ENCODE peak calls at places on chromosome 14, in nine cellular contexts. One of them, this sample, is unnamed.
A peak's percentile ranks its signal among the peaks of the same experiment; 100 is the strongest.

GRCh38 chr14:96285667-96286066 is 29.7 kb downstream of the BDKRB1 start:
- DNase-seq in dermis microvascular lymphatic vessel endothelial cell: no peak
- DNase-seq in BJ: no peak
- DNase-seq in head of caudate nucleus: no peak
- DNase-seq in HEK293T: no peak
- DNase-seq in OCI-M1: no peak
- DNase-seq in HepG2: no peak
- DNase-seq in left lobe of liver: peak; percentile 81
- DNase-seq in BE2C: peak; percentile 89
- DNase-seq in this sample: no peak

GRCh38 chr14:21014761-21015190 is 10.1 kb downstream of the NDRG2 start:
- DNase-seq in dermis microvascular lymphatic vessel endothelial cell: peak; percentile 76
- DNase-seq in BJ: no peak
- DNase-seq in head of caudate nucleus: peak; percentile 94
- DNase-seq in HEK293T: peak; percentile 79
- DNase-seq in OCI-M1: peak; percentile 90
- DNase-seq in HepG2: peak; percentile 94
- DNase-seq in left lobe of liver: peak; percentile 86
- DNase-seq in BE2C: peak; percentile 90
- DNase-seq in this sample: no peak

GRCh38 chr14:63840981-63841380 is 11.8 kb upstream of the SYNE2 start:
- DNase-seq in dermis microvascular lymphatic vessel endothelial cell: no peak
- DNase-seq in BJ: no peak
- DNase-seq in head of caudate nucleus: no peak
- DNase-seq in HEK293T: no peak
- DNase-seq in OCI-M1: no peak
- DNase-seq in HepG2: peak; percentile 44
- DNase-seq in left lobe of liver: no peak
- DNase-seq in BE2C: peak; percentile 53
- DNase-seq in this sample: no peak

GRCh38 chr14:93712838-93713724 is 75.2 kb downstream of the PRIMA1 start:
- DNase-seq in dermis microvascular lymphatic vessel endothelial cell: no peak
- DNase-seq in BJ: no peak
- DNase-seq in head of caudate nucleus: peak; percentile 57
- DNase-seq in HEK293T: no peak
- DNase-seq in OCI-M1: no peak
- DNase-seq in HepG2: no peak
- DNase-seq in left lobe of liver: no peak
- DNase-seq in BE2C: no peak
- DNase-seq in this sample: no peak

GRCh38 chr14:102088012-102088792 is 1.4 kb upstream of the HSP90AA1 start:
- DNase-seq in dermis microvascular lymphatic vessel endothelial cell: peak; percentile 63
- DNase-seq in BJ: no peak
- DNase-seq in head of caudate nucleus: peak; percentile 64
- DNase-seq in HEK293T: no peak
- DNase-seq in OCI-M1: no peak
- DNase-seq in HepG2: no peak
- DNase-seq in left lobe of liver: peak; percentile 63
- DNase-seq in BE2C: no peak
- DNase-seq in this sample: peak; percentile 80

GRCh38 chr14:87615822-87616679 is 376.9 kb downstream of the GALC start:
- DNase-seq in dermis microvascular lymphatic vessel endothelial cell: no peak
- DNase-seq in BJ: no peak
- DNase-seq in head of caudate nucleus: peak; percentile 72
- DNase-seq in HEK293T: peak; percentile 56
- DNase-seq in OCI-M1: peak; percentile 68
- DNase-seq in HepG2: peak; percentile 44
- DNase-seq in left lobe of liver: no peak
- DNase-seq in BE2C: peak; percentile 57
- DNase-seq in this sample: no peak

GRCh38 chr14:92613008-92613658 is 99.6 kb downstream of the RIN3 start:
- DNase-seq in dermis microvascular lymphatic vessel endothelial cell: no peak
- DNase-seq in BJ: no peak
- DNase-seq in head of caudate nucleus: peak; percentile 33
- DNase-seq in HEK293T: peak; percentile 71
- DNase-seq in OCI-M1: peak; percentile 50
- DNase-seq in HepG2: peak; percentile 20
- DNase-seq in left lobe of liver: no peak
- DNase-seq in BE2C: peak; percentile 57
- DNase-seq in this sample: no peak

GRCh38 chr14:104152686-104153398 is 14.5 kb downstream of the KIF26A start:
- DNase-seq in dermis microvascular lymphatic vessel endothelial cell: no peak
- DNase-seq in BJ: no peak
- DNase-seq in head of caudate nucleus: no peak
- DNase-seq in HEK293T: no peak
- DNase-seq in OCI-M1: no peak
- DNase-seq in HepG2: no peak
- DNase-seq in left lobe of liver: no peak
- DNase-seq in BE2C: no peak
- DNase-seq in this sample: no peak

GRCh38 chr14:96090441-96091148 is 51.4 kb downstream of the C14orf132 start:
- DNase-seq in dermis microvascular lymphatic vessel endothelial cell: no peak
- DNase-seq in BJ: no peak
- DNase-seq in head of caudate nucleus: peak; percentile 56
- DNase-seq in HEK293T: no peak
- DNase-seq in OCI-M1: no peak
- DNase-seq in HepG2: no peak
- DNase-seq in left lobe of liver: peak; percentile 27
- DNase-seq in BE2C: peak; percentile 99
- DNase-seq in this sample: peak; percentile 87

GRCh38 chr14:83520837-83521236 is 1987.2 kb upstream of the SEL1L start:
- DNase-seq in dermis microvascular lymphatic vessel endothelial cell: no peak
- DNase-seq in BJ: peak; percentile 19
- DNase-seq in head of caudate nucleus: no peak
- DNase-seq in HEK293T: no peak
- DNase-seq in OCI-M1: no peak
- DNase-seq in HepG2: no peak
- DNase-seq in left lobe of liver: no peak
- DNase-seq in BE2C: peak; percentile 28
- DNase-seq in this sample: no peak

GRCh38 chr14:95577067-95577800 is 42.4 kb downstream of the GLRX5 start:
- DNase-seq in dermis microvascular lymphatic vessel endothelial cell: no peak
- DNase-seq in BJ: no peak
- DNase-seq in head of caudate nucleus: no peak
- DNase-seq in HEK293T: no peak
- DNase-seq in OCI-M1: no peak
- DNase-seq in HepG2: no peak
- DNase-seq in left lobe of liver: no peak
- DNase-seq in BE2C: no peak
- DNase-seq in this sample: no peak

GRCh38 chr14:31024577-31025334 is 693 bp upstream of the AP4S1 start:
- DNase-seq in dermis microvascular lymphatic vessel endothelial cell: no peak
- DNase-seq in BJ: no peak
- DNase-seq in head of caudate nucleus: no peak
- DNase-seq in HEK293T: no peak
- DNase-seq in OCI-M1: peak; percentile 42
- DNase-seq in HepG2: no peak
- DNase-seq in left lobe of liver: no peak
- DNase-seq in BE2C: no peak
- DNase-seq in this sample: no peak

GRCh38 chr14:20969336-20969735 is 14.0 kb downstream of the RNASE2 start:
- DNase-seq in dermis microvascular lymphatic vessel endothelial cell: no peak
- DNase-seq in BJ: no peak
- DNase-seq in head of caudate nucleus: no peak
- DNase-seq in HEK293T: no peak
- DNase-seq in OCI-M1: no peak
- DNase-seq in HepG2: no peak
- DNase-seq in left lobe of liver: no peak
- DNase-seq in BE2C: no peak
- DNase-seq in this sample: no peak

GRCh38 chr14:51487848-51488247 is 163.9 kb upstream of the FRMD6 start:
- DNase-seq in dermis microvascular lymphatic vessel endothelial cell: no peak
- DNase-seq in BJ: no peak
- DNase-seq in head of caudate nucleus: no peak
- DNase-seq in HEK293T: no peak
- DNase-seq in OCI-M1: peak; percentile 56
- DNase-seq in HepG2: no peak
- DNase-seq in left lobe of liver: no peak
- DNase-seq in BE2C: no peak
- DNase-seq in this sample: no peak

GRCh38 chr14:105484069-105484996 is 2.4 kb upstream of the CRIP1 start:
- DNase-seq in dermis microvascular lymphatic vessel endothelial cell: peak; percentile 88
- DNase-seq in BJ: no peak
- DNase-seq in head of caudate nucleus: no peak
- DNase-seq in HEK293T: no peak
- DNase-seq in OCI-M1: no peak
- DNase-seq in HepG2: no peak
- DNase-seq in left lobe of liver: no peak
- DNase-seq in BE2C: no peak
- DNase-seq in this sample: peak; percentile 77

GRCh38 chr14:102819176-102819628 is 42.0 kb downstream of the TRAF3 start:
- DNase-seq in dermis microvascular lymphatic vessel endothelial cell: no peak
- DNase-seq in BJ: no peak
- DNase-seq in head of caudate nucleus: no peak
- DNase-seq in HEK293T: no peak
- DNase-seq in OCI-M1: no peak
- DNase-seq in HepG2: peak; percentile 77
- DNase-seq in left lobe of liver: no peak
- DNase-seq in BE2C: no peak
- DNase-seq in this sample: no peak

GRCh38 chr14:105139831-105140239 is 28.7 kb downstream of the JAG2 start:
- DNase-seq in dermis microvascular lymphatic vessel endothelial cell: no peak
- DNase-seq in BJ: no peak
- DNase-seq in head of caudate nucleus: no peak
- DNase-seq in HEK293T: no peak
- DNase-seq in OCI-M1: no peak
- DNase-seq in HepG2: no peak
- DNase-seq in left lobe of liver: no peak
- DNase-seq in BE2C: no peak
- DNase-seq in this sample: no peak

GRCh38 chr14:94689985-94690400 is 77.8 kb downstream of the SERPINA3 start:
- DNase-seq in dermis microvascular lymphatic vessel endothelial cell: no peak
- DNase-seq in BJ: no peak
- DNase-seq in head of caudate nucleus: no peak
- DNase-seq in HEK293T: no peak
- DNase-seq in OCI-M1: no peak
- DNase-seq in HepG2: no peak
- DNase-seq in left lobe of liver: no peak
- DNase-seq in BE2C: no peak
- DNase-seq in this sample: no peak

GRCh38 chr14:91947196-91948184 is at the start of gene FBLN5:
- DNase-seq in dermis microvascular lymphatic vessel endothelial cell: no peak
- DNase-seq in BJ: peak; percentile 82
- DNase-seq in head of caudate nucleus: peak; percentile 46
- DNase-seq in HEK293T: peak; percentile 41
- DNase-seq in OCI-M1: peak; percentile 2
- DNase-seq in HepG2: no peak
- DNase-seq in left lobe of liver: peak; percentile 51
- DNase-seq in BE2C: no peak
- DNase-seq in this sample: peak; percentile 83

This sample was measured in Right ventricle myocardium inferior.